ENCODE peak calls at places on chromosomes 2 and 18, in ten cellular contexts. A is activated T-cell treated with anti-CD3 and anti-CD28 coated beads for 1 hour; Z is stimulated activated CD4-positive, alpha-beta T cell treated with anti-CD3 and anti-CD28 coated beads, Interleukin-12 subunit alpha, Interleukin-12 subunit beta, amount 100 ng/mL, for 4 hours; R is bronchial epithelial cell; V is astrocyte of the spinal cord; Y is NCI-H510A treated with DMSO at 0.1 percent for 48 hours; E is activated CD8-positive, alpha-beta memory T cell treated with anti-CD3 and anti-CD28 coated beads for 48 hours; J is HFFc6; X is upper lobe of right lung; Q is H54. F is an unnamed sample.

GRCh38 chr2:236264256-236264655 is at the start of gene ASB18:
- DNase-seq in J (no peak), A (no peak), V (no peak), Q (no peak), E (no peak), Z (no peak), R (no peak), X (no peak), Y (no peak), F (no peak)

GRCh38 chr2:73503992-73504570 is 118.4 kb downstream of the ALMS1 start:
- DNase-seq in A (no peak), R (no peak), X (no peak), Q (no peak), Y (no peak), J (no peak), V (no peak), Z (no peak), E (no peak), F (no peak)

GRCh38 chr2:72097276-72097675 is 50.4 kb downstream of the CYP26B1 start:
- DNase-seq in X (no peak), Y (no peak), A (no peak), V (no peak), Q (no peak), R (no peak), Z (no peak), E (no peak), J (no peak), F (no peak)

GRCh38 chr2:8836979-8837794 is at the start of gene KIDINS220:
- DNase-seq in Y (peak; percentile 40), X (peak; percentile 92), Q (peak; percentile 86), A (peak; percentile 84), Z (peak; percentile 81), E (peak; percentile 74), J (peak; percentile 64), V (peak; percentile 87), R (peak; percentile 56), F (peak; percentile 51)

GRCh38 chr2:147810883-147811765 is 33.7 kb upstream of the ACVR2A start:
- DNase-seq in Q (no peak), R (no peak), Z (no peak), V (no peak), Y (no peak), E (no peak), X (no peak), J (no peak), A (no peak), F (no peak)

GRCh38 chr2:88398122-88398655 is 54.3 kb downstream of the FOXI3 start:
- DNase-seq in J (no peak), A (no peak), E (no peak), Z (no peak), X (no peak), Y (no peak), R (no peak), Q (no peak), V (no peak), F (no peak)

GRCh38 chr2:187502467-187502866 is 51.8 kb downstream of the TFPI start:
- DNase-seq in E (no peak), R (no peak), Y (no peak), Z (no peak), V (no peak), Q (no peak), A (no peak), X (no peak), J (no peak), F (no peak)

GRCh38 chr2:221943078-221943810 is 355.6 kb downstream of the PAX3 start:
- DNase-seq in Z (no peak), Y (peak; percentile 5), A (no peak), E (no peak), J (peak; percentile 12), X (no peak), Q (peak; percentile 6), V (peak; percentile 86), R (peak; percentile 70), F (peak; percentile 98)

GRCh38 chr2:177671662-177672061 is 279.1 kb downstream of the AGPS start:
- DNase-seq in J (no peak), V (no peak), A (no peak), Y (no peak), X (no peak), R (no peak), Q (no peak), E (no peak), Z (no peak), F (no peak)

GRCh38 chr2:159044804-159045286 is 76.4 kb downstream of the TANC1 start:
- DNase-seq in A (no peak), Z (no peak), Q (no peak), X (no peak), Y (no peak), E (no peak), R (peak; percentile 59), J (peak; percentile 12), V (no peak), F (peak; percentile 34)

GRCh38 chr2:54204476-54204875 is 51.6 kb downstream of the TSPYL6 start:
- DNase-seq in R (no peak), X (no peak), V (peak; percentile 14), Q (no peak), E (no peak), A (no peak), Z (no peak), J (no peak), Y (no peak), F (peak; percentile 11)

GRCh38 chr2:71846669-71847291 is 300.9 kb downstream of the CYP26B1 start:
- DNase-seq in V (peak; percentile 24), R (peak; percentile 28), Q (peak; percentile 55), Z (no peak), X (no peak), E (no peak), A (no peak), J (peak; percentile 62), Y (no peak), F (no peak)

GRCh38 chr2:121095257-121096080 is 189.5 kb downstream of the TFCP2L1 start:
- DNase-seq in A (no peak), Q (peak; percentile 75), V (peak; percentile 64), R (peak; percentile 59), X (peak; percentile 90), Z (no peak), J (peak; percentile 53), E (no peak), Y (peak; percentile 72), F (peak; percentile 67)

GRCh38 chr18:13488281-13488929 is 238.0 kb downstream of the FAM210A start:
- DNase-seq in E (no peak), R (no peak), J (no peak), X (no peak), Z (no peak), Y (no peak), V (no peak), A (no peak), Q (no peak), F (no peak)

GRCh38 chr2:145909781-145910180 is 1389.9 kb upstream of the ZEB2 start:
- DNase-seq in X (no peak), R (peak; percentile 47), Z (no peak), A (no peak), J (no peak), Q (no peak), E (no peak), V (peak; percentile 8), Y (no peak), F (no peak)

GRCh38 chr18:38006541-38006940 is 440.9 kb upstream of the CELF4 start:
- DNase-seq in R (no peak), J (no peak), Q (no peak), Y (no peak), Z (no peak), V (no peak), X (no peak), A (no peak), E (no peak), F (no peak)

GRCh38 chr2:218880749-218881594 is at the start of gene WNT10A:
- DNase-seq in E (no peak), A (no peak), J (no peak), Q (no peak), Y (no peak), Z (no peak), X (no peak), V (no peak), R (no peak), F (no peak)

GRCh38 chr2:66436546-66436945 is 1.6 kb downstream of the MEIS1 start:
- DNase-seq in Z (no peak), R (no peak), Y (no peak), Q (no peak), E (no peak), J (no peak), V (peak; percentile 32), X (no peak), A (no peak), F (no peak)

GRCh38 chr2:169716938-169717690 is 16.5 kb upstream of the KLHL23 start:
- DNase-seq in Z (no peak), Q (no peak), A (no peak), X (no peak), E (no peak), R (peak; percentile 44), J (no peak), Y (peak; percentile 82), V (no peak), F (no peak)

GRCh38 chr18:73007195-73007934 is 139.6 kb upstream of the NETO1 start:
- DNase-seq in Y (no peak), A (no peak), E (no peak), V (peak; percentile 45), J (no peak), X (no peak), R (peak; percentile 77), Z (no peak), Q (no peak), F (peak; percentile 98)